ENCODE peak calls at places on chromosomes 12 and 14, in five cellular contexts. X, H, V, O and Z are unnamed samples.
A peak's percentile ranks its signal among the peaks of the same experiment; 100 is the strongest.

GRCh38 chr14:81144811-81145598 is 75.8 kb downstream of the GTF2A1 start:
- DNase-seq in X (no peak), H (no peak), V (no peak), O (no peak), Z (no peak)

GRCh38 chr14:49858383-49858782 is 5.8 kb upstream of the NEMF start:
- DNase-seq in X (no peak), H (no peak), V (no peak), O (no peak), Z (no peak)

GRCh38 chr12:100127766-100128508 is 14.7 kb downstream of the BLTP3B start:
- DNase-seq in X (no peak), H (no peak), V (no peak), O (peak; percentile 7), Z (no peak)

GRCh38 chr12:93760275-93760875 is 83.2 kb downstream of the CRADD start:
- DNase-seq in X (no peak), H (no peak), V (no peak), O (no peak), Z (no peak)

GRCh38 chr12:94872007-94872653 is 131.4 kb downstream of the NDUFA12 start:
- DNase-seq in X (peak; percentile 64), H (no peak), V (no peak), O (no peak), Z (peak; percentile 40)

GRCh38 chr12:51320695-51321320 is 3.2 kb downstream of the BIN2 start:
- DNase-seq in X (no peak), H (no peak), V (no peak), O (no peak), Z (no peak)

GRCh38 chr12:131043401-131043871 is 89.7 kb downstream of the ADGRD1 start:
- DNase-seq in X (no peak), H (no peak), V (no peak), O (no peak), Z (no peak)

GRCh38 chr14:87628129-87628528 is 364.9 kb downstream of the GALC start:
- DNase-seq in X (no peak), H (peak; percentile 15), V (no peak), O (no peak), Z (no peak)

GRCh38 chr14:91980157-91980556 is 32.7 kb upstream of the FBLN5 start:
- DNase-seq in X (no peak), H (no peak), V (no peak), O (peak; percentile 71), Z (no peak)

GRCh38 chr12:102543494-102543893 is 63.1 kb upstream of the IGF1 start:
- DNase-seq in X (no peak), H (no peak), V (no peak), O (no peak), Z (no peak)

GRCh38 chr12:106428379-106428778 is 70.8 kb downstream of the POLR3B start:
- DNase-seq in X (peak; percentile 28), H (peak; percentile 62), V (no peak), O (no peak), Z (no peak)

GRCh38 chr12:52280796-52281560 is 6.5 kb downstream of the KRT86 start:
- DNase-seq in X (peak; percentile 47), H (no peak), V (peak; percentile 85), O (peak; percentile 95), Z (no peak)

GRCh38 chr14:74843653-74844052 is 32.3 kb downstream of the PROX2 start:
- DNase-seq in X (no peak), H (no peak), V (no peak), O (peak; percentile 32), Z (no peak)

GRCh38 chr12:89299417-89299816 is 52.9 kb downstream of the DUSP6 start:
- DNase-seq in X (no peak), H (no peak), V (no peak), O (no peak), Z (no peak)

GRCh38 chr12:15886372-15887042 is 4.3 kb downstream of the STRAP start:
- DNase-seq in X (no peak), H (peak; percentile 58), V (no peak), O (no peak), Z (no peak)

GRCh38 chr12:50246873-50247612 is 36.3 kb downstream of the LIMA1 start:
- DNase-seq in X (peak; percentile 80), H (no peak), V (no peak), O (peak; percentile 82), Z (peak; percentile 81)

GRCh38 chr12:15636060-15636890 is 152.9 kb downstream of the EPS8 start:
- DNase-seq in X (no peak), H (no peak), V (no peak), O (no peak), Z (no peak)

GRCh38 chr12:12735301-12735700 is 18.1 kb downstream of the CDKN1B start:
- DNase-seq in X (no peak), H (no peak), V (no peak), O (no peak), Z (no peak)

GRCh38 chr12:42706331-42706730 is 116.8 kb upstream of the PRICKLE1 start:
- DNase-seq in X (no peak), H (no peak), V (no peak), O (no peak), Z (no peak)

GRCh38 chr14:93061380-93062012 is 54.2 kb downstream of the ITPK1 start:
- DNase-seq in X (no peak), H (no peak), V (no peak), O (no peak), Z (no peak)

GRCh38 chr12:96221391-96221790 is 27.2 kb downstream of the ELK3 start:
- DNase-seq in X (no peak), H (no peak), V (no peak), O (no peak), Z (no peak)

GRCh38 chr12:15984963-15985362 is 73.8 kb downstream of the DERA start:
- DNase-seq in X (no peak), H (no peak), V (no peak), O (no peak), Z (no peak)

GRCh38 chr12:19288603-19289244 is 150.6 kb upstream of the AEBP2 start:
- DNase-seq in X (no peak), H (peak; percentile 64), V (no peak), O (peak; percentile 27), Z (no peak)

GRCh38 chr12:72209096-72209495 is 63.1 kb upstream of the TRHDE start:
- DNase-seq in X (no peak), H (no peak), V (no peak), O (no peak), Z (no peak)

GRCh38 chr14:58072288-58073071 is 79.5 kb downstream of the ARMH4 start:
- DNase-seq in X (peak; percentile 33), H (peak; percentile 61), V (no peak), O (peak; percentile 36), Z (peak; percentile 25)

GRCh38 chr12:95102916-95103671 is 29.7 kb upstream of the NR2C1 start:
- DNase-seq in X (no peak), H (no peak), V (no peak), O (peak; percentile 27), Z (no peak)

GRCh38 chr12:115294443-115295133 is 610.6 kb upstream of the TBX3 start:
- DNase-seq in X (peak; percentile 48), H (no peak), V (no peak), O (no peak), Z (no peak)

GRCh38 chr12:124551268-124552144 is 15.9 kb downstream of the NCOR2 start:
- DNase-seq in X (peak; percentile 48), H (peak; percentile 59), V (no peak), O (no peak), Z (no peak)

GRCh38 chr12:45599196-45599595 is 130.3 kb upstream of the ARID2 start:
- DNase-seq in X (no peak), H (no peak), V (no peak), O (no peak), Z (no peak)

GRCh38 chr14:92680781-92681650 is 67.4 kb downstream of the LGMN start:
- DNase-seq in X (peak; percentile 76), H (peak; percentile 56), V (no peak), O (peak; percentile 85), Z (peak; percentile 67)

GRCh38 chr12:16243487-16244412 is 33.7 kb downstream of the SLC15A5 start:
- DNase-seq in X (no peak), H (no peak), V (no peak), O (no peak), Z (no peak)

GRCh38 chr14:48349689-48350088 is 674.3 kb upstream of the MDGA2 start:
- DNase-seq in X (no peak), H (no peak), V (no peak), O (no peak), Z (no peak)